ENCODE peak calls at places on chromosomes 5 and 9, in five cellular contexts. V is GM23248, F is neural progenitor cell, D is uterus, Q is left lung. A is an unnamed sample. For H3K36me3, the result is how much of the 10 kb centered on the place peaks cover.

GRCh38 chr9:75499812-75500211 is 390.7 kb upstream of the PCSK5 start:
- DNase-seq in V (no peak), F (no peak), D (no peak), Q (no peak), A (no peak)

GRCh38 chr5:157571357-157571827 is 4.2 kb downstream of the ADAM19 start:
- DNase-seq in V (peak), F (no peak), D (no peak), Q (no peak), A (no peak)

GRCh38 chr9:134783699-134784039 is 96.9 kb upstream of the FCN2 start:
- DNase-seq in V (peak), F (no peak), D (peak), Q (no peak), A (no peak)

GRCh38 chr5:64165500-64166200 is at the start of gene RNF180:
- DNase-seq in V (peak), F (peak), D (peak), Q (peak), A (peak)

GRCh38 chr5:7886849-7887460 is 18.0 kb downstream of the MTRR start:
- DNase-seq in V (peak), F (peak), D (no peak), Q (no peak), A (no peak)

GRCh38 chr5:52801329-52801728 is 13.6 kb downstream of the ITGA1 start:
- DNase-seq in V (peak), F (peak), D (no peak), Q (no peak), A (no peak)

GRCh38 chr5:27015758-27016157 is 22.6 kb downstream of the CDH9 start:
- DNase-seq in V (no peak), F (no peak), D (no peak), Q (no peak), A (no peak)

GRCh38 chr5:125496393-125496792 is 750.0 kb upstream of the ZNF608 start:
- DNase-seq in V (no peak), F (no peak), D (no peak), Q (no peak), A (no peak)

GRCh38 chr5:35852084-35852734 is 4.5 kb upstream of the IL7R start:
- DNase-seq in V (peak), F (no peak), D (no peak), Q (peak), A (no peak)

GRCh38 chr9:120184266-120184665 is 395.7 kb downstream of the CDK5RAP2 start:
- DNase-seq in V (no peak), F (no peak), D (no peak), Q (no peak), A (no peak)

GRCh38 chr5:151469992-151470391 is 22.6 kb downstream of the SLC36A1 start:
- DNase-seq in V (no peak), F (no peak), D (no peak), Q (no peak), A (no peak)

GRCh38 chr5:9869616-9870288 is 239.6 kb upstream of the TAS2R1 start:
- DNase-seq in V (peak), F (no peak), D (no peak), Q (no peak), A (no peak)

GRCh38 chr5:16456103-16456832 is 9.3 kb downstream of the ZNF622 start:
- DNase-seq in V (peak), F (peak), D (peak), Q (peak), A (no peak)

GRCh38 chr5:16455670-16456069 is 9.9 kb downstream of the ZNF622 start:
- DNase-seq in V (no peak), F (no peak), D (no peak), Q (no peak), A (no peak)

GRCh38 chr5:16459451-16459850 is 6.1 kb downstream of the ZNF622 start:
- DNase-seq in V (no peak), F (no peak), D (no peak), Q (no peak), A (no peak)

GRCh38 chr5:16457451-16457850 is 8.1 kb downstream of the ZNF622 start:
- DNase-seq in V (no peak), F (no peak), D (no peak), Q (no peak), A (no peak)

GRCh38 chr5:16457853-16458252 is 7.7 kb downstream of the ZNF622 start:
- DNase-seq in V (peak), F (no peak), D (no peak), Q (no peak), A (no peak)
- H3K36me3 ChIP-seq in V (half or more), F (under half), D (under half), Q (half or more), A (half or more)

GRCh38 chr5:1053391-1054017 is 44.9 kb downstream of the NKD2 start:
- DNase-seq in V (no peak), F (no peak), D (no peak), Q (peak), A (no peak)

GRCh38 chr5:1051366-1051720 is 42.7 kb downstream of the NKD2 start:
- DNase-seq in V (no peak), F (no peak), D (no peak), Q (peak), A (no peak)

GRCh38 chr5:1052641-1053390 is 44.2 kb downstream of the NKD2 start:
- DNase-seq in V (no peak), F (no peak), D (no peak), Q (peak), A (no peak)

GRCh38 chr5:1050449-1051365 is 42.1 kb downstream of the NKD2 start:
- DNase-seq in V (no peak), F (peak), D (no peak), Q (peak), A (no peak)

DNA sequence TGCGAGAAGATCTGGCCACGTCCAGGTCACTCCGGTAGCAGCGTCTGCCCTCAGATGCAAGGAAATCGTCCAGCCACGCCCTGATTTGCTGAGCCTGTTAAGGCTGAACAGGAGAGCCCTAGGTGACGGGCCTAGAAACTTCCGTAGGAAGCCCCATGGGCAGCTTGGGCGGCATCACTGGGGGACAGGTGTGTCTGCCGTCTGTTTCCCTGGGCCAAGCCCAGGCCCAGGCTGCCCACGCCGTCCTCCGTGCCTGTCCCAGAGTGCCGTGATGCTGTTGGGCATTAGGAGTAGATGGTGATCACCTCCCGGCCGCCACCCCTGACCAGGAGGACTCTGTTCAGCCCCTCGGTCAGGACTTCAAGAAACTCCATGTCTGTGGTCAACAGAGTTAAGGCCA is 43.5 kb downstream of the NKD2 start:
- DNase-seq in V (no peak), F (no peak), D (no peak), Q (peak), A (no peak)
- H3K36me3 ChIP-seq in V (under half), F (under half), D (under half), Q (half or more), A (under half)

GRCh38 chr5:134819404-134819963 is 26.3 kb upstream of the C5orf24 start:
- DNase-seq in V (no peak), F (no peak), D (no peak), Q (no peak), A (no peak)
- H3K36me3 ChIP-seq in V (half or more), F (under half), D (under half), Q (half or more), A (half or more)

GRCh38 chr5:59616413-59616812 is 277.1 kb downstream of the PDE4D start:
- DNase-seq in V (no peak), F (no peak), D (no peak), Q (no peak), A (no peak)

GRCh38 chr5:59620535-59621212 is 272.9 kb downstream of the PDE4D start:
- DNase-seq in V (peak), F (no peak), D (no peak), Q (no peak), A (no peak)

GRCh38 chr5:59617186-59617771 is 276.2 kb downstream of the PDE4D start:
- DNase-seq in V (no peak), F (no peak), D (no peak), Q (no peak), A (no peak)

GRCh38 chr5:59621477-59621876 is 272.0 kb downstream of the PDE4D start:
- DNase-seq in V (peak), F (no peak), D (no peak), Q (no peak), A (no peak)

DNA sequence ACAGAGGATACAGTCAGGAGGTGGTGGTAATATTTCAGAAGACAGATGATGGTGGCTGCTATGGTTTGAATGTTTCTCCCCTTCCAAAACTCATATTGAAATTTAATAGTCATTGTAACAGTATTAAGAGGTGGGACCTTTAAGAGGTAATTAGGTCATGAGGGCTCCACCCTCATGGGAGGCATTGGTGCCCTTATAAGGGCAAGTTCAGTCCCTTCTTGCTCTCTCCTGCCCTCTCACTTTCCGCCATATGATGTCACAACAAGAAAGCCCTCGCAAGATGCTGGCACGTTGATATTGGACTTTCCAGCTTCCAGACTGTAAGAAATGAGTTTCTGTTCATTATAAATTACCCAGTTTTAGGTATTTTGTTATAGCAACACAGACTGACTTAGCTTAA is 274.9 kb downstream of the PDE4D start:
- DNase-seq in V (no peak), F (no peak), D (no peak), Q (no peak), A (no peak)
- H3K36me3 ChIP-seq in V (under half), F (under half), D (under half), Q (under half), A (under half)

GRCh38 chr9:8338742-8339425 is 539.3 kb upstream of the DMAC1 start:
- DNase-seq in V (no peak), F (no peak), D (no peak), Q (no peak), A (no peak)
- H3K36me3 ChIP-seq in V (under half), F (under half), D (under half), Q (under half), A (under half)

GRCh38 chr5:172374783-172375182 is 79.5 kb downstream of the SH3PXD2B start:
- DNase-seq in V (no peak), F (no peak), D (no peak), Q (no peak), A (no peak)

GRCh38 chr5:172365948-172366608 is 82.5 kb upstream of the UBTD2 start:
- DNase-seq in V (no peak), F (no peak), D (no peak), Q (no peak), A (no peak)

GRCh38 chr5:172373680-172374079 is 80.6 kb downstream of the SH3PXD2B start:
- DNase-seq in V (no peak), F (no peak), D (no peak), Q (no peak), A (no peak)

GRCh38 chr5:172370648-172371248 is 83.6 kb downstream of the SH3PXD2B start:
- DNase-seq in V (peak), F (peak), D (no peak), Q (no peak), A (no peak)

DNA sequence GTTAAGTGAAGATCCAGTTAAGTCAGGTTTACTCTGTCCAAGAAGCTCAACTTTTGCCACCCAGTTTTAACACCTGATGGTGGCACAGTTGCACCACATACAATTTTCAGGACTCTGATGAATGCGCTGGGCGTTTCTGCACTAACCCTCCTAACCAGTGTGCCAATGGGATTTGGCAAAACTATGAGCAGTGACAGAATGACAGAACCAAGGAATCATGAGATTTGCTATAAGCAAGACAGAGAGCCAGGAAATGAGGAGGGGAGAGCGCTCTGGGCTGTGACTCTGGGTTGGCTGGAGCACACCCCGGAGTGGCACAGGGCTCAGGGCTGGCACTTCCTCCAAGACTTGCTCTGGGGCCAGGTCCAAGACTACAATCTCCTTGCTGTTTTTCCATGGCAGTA is 84.1 kb downstream of the SH3PXD2B start:
- DNase-seq in V (no peak), F (no peak), D (no peak), Q (no peak), A (no peak)
- H3K36me3 ChIP-seq in V (under half), F (under half), D (under half), Q (under half), A (under half)

GRCh38 chr9:112247090-112247489 is 72.0 kb upstream of the SUSD1 start:
- DNase-seq in V (no peak), F (no peak), D (no peak), Q (no peak), A (no peak)
- H3K36me3 ChIP-seq in V (under half), F (under half), D (under half), Q (under half), A (under half)

DNA sequence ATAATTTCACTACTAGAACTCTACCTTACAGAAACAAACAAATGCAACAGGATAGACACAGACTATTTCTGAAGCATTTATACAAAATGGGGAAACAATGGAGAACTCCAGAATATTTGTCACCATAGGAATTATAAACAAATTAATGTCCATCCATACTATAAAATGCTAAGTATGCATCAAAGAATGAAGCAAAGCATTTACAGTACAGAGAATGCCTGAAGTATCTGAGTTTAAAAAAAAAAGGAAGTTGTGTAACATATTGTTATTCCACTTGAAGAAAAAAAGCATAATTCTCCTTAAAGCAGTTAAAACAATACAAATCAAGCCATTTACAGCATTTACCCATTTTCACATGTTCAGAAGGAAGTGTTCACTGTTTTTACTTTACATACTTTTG is 53.0 kb downstream of the DROSHA start:
- DNase-seq in V (peak), F (no peak), D (no peak), Q (no peak), A (no peak)
- H3K36me3 ChIP-seq in V (under half), F (under half), D (under half), Q (under half), A (under half)

DNA sequence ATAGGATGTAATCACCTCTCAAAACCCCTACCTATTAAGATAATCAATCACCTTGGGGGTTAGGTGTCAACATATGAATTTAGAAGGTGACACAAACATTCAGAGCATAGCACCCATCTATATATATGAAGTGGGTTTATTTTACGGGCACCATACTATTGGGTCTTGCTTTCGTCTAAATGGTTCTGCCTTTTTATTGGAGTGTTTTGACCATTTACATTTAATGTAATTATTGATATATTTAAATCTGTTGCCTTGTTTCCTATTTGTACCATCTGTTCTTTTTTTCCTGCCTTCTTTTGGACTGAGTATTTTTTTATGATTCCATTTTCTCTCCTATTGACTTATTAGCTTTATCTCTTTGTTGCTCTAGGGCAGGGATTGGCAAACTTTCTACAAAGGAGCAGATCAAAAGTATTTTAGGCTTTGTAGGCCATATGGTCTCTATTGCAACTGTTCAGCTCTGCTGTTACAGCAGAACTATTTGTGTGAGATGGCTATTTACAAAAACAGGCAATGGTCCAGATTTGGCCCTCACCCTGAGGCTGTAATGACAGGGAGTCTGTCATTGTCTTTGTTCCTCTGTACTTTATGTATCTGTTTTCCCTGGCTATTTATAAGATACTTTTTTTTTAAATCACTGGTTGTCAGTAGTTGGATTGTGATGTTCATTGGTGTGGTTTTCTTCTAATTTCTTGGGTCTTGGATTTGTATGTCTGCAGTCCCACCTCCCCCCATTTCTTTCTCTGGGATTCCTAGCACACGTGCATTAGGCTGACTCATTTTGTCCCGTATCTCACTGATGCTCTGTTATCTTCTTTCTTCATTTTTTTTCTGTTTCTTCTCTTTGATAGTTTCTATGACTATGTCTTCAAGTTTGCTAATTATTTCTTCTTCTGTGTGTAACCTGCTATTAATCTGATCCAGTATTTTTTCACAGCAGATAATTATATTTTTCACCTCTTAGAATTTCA is 127.1 kb downstream of the DAB2IP start:
- DNase-seq in V (no peak), F (no peak), D (peak), Q (no peak), A (no peak)
- H3K36me3 ChIP-seq in V (under half), F (under half), D (under half), Q (half or more), A (half or more)

A was measured in ascending aorta.